ENCODE peak calls at places on chromosome 3, in nine cellular contexts. S is endothelial cell of umbilical vein, Z is sigmoid colon, B is heart left ventricle, P is prostate gland, H is right lobe of liver, Y is esophagus muscularis mucosa, D is ovary, K is A549. O is an unnamed sample.
A peak's percentile ranks its signal among the peaks of the same experiment; 100 is the strongest.

GRCh38 chr3:55486857-55487375 is at the start of gene WNT5A:
- DNase-seq in H (peak; percentile 58), S (peak; percentile 23), B (peak; percentile 23), K (no peak), P (no peak), Y (no peak), Z (peak; percentile 67), D (peak; percentile 60), O (no peak)

GRCh38 chr3:186213946-186214345 is 105.1 kb upstream of the ETV5 start:
- DNase-seq in P (no peak), H (no peak), S (no peak), Y (no peak), K (no peak), Z (no peak), B (no peak), D (no peak), O (no peak)

GRCh38 chr3:172154768-172155649 is 115.6 kb downstream of the FNDC3B start:
- DNase-seq in Z (no peak), S (no peak), P (no peak), Y (no peak), K (no peak), B (no peak), D (no peak), H (peak; percentile 13), O (no peak)

GRCh38 chr3:105473521-105474223 is 107.0 kb downstream of the ALCAM start:
- DNase-seq in Y (no peak), S (no peak), K (no peak), H (no peak), P (no peak), D (no peak), B (no peak), Z (no peak), O (no peak)

GRCh38 chr3:30611613-30612421 is 5.4 kb downstream of the TGFBR2 start:
- DNase-seq in S (no peak), B (no peak), Z (no peak), K (peak; percentile 57), P (no peak), Y (no peak), H (no peak), D (no peak), O (no peak)

GRCh38 chr3:160921020-160921635 is 165.1 kb downstream of the PPM1L start:
- DNase-seq in S (peak; percentile 55), D (no peak), H (no peak), P (no peak), Z (no peak), B (peak; percentile 27), K (peak; percentile 54), Y (no peak), O (peak; percentile 46)

GRCh38 chr3:128698211-128699011 is 27.6 kb upstream of the RAB7A start:
- DNase-seq in Y (no peak), P (peak; percentile 24), H (peak; percentile 58), Z (peak; percentile 74), S (peak; percentile 23), K (peak; percentile 47), B (peak; percentile 37), D (peak; percentile 36), O (peak; percentile 60)

GRCh38 chr3:194689493-194689901 is 3.8 kb downstream of the FAM43A start:
- DNase-seq in D (no peak), B (peak; percentile 45), P (no peak), S (peak; percentile 74), K (no peak), Y (no peak), H (no peak), Z (no peak), O (no peak)

DNA sequence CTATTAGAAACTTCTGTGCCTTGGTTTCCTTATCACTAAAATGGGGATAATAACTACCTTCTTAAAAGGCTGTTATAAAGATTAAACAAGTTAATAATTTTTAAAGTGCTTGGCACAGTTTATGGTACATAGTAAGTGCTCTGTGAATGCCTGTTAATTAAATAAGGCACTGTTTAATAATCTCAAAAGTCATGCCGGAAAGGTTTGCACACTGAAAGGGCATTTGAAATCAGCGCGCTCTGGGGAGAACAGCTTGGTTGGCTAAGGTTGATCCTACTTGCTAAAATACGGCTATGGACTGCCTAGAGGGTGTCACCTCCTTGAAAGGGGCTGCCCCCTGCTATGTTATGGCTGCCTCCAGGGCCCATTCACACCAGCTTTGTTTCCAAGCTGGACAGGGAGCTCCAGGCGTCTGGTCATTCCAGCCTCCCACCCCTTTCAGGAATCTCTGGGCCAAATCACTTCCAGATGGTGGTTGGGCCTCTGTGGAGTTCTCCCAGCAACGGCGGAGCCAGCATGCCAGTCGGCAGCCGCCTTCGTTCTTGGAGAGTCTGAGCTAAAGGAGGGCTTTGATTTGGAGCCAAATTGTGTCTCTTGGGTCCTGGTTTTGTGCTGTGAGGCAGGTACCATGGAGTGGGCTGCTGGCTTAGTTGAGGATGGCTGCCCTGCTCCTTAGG is 5.9 kb downstream of the FLNB start:
- DNase-seq in P (no peak), B (no peak), K (no peak), H (no peak), Z (peak; percentile 80), S (peak; percentile 58), Y (no peak), D (peak; percentile 67), O (no peak)
- H3K4me3 ChIP-seq in P (no peak overlapping the region), B (no peak overlapping the region), K (peak overlapping the region; percentile 99), H (no peak overlapping the region), Z (peak overlapping the region; percentile 1), S (peak overlapping the region; percentile 2), Y (peak overlapping the region; percentile 24), D (no peak overlapping the region), O (no peak overlapping the region)

GRCh38 chr3:177812492-177812891 is 615.2 kb upstream of the TBL1XR1 start:
- DNase-seq in H (no peak), Z (no peak), Y (no peak), D (no peak), K (no peak), P (no peak), S (no peak), B (no peak), O (no peak)
- H3K27ac ChIP-seq in H (no peak overlapping the region), Z (peak overlapping the region; percentile 1), Y (no peak overlapping the region), D (no peak overlapping the region), K (peak overlapping the region; percentile 46), P (peak overlapping the region; percentile 76), S (no peak overlapping the region), B (no peak overlapping the region), O (no peak overlapping the region)

DNA sequence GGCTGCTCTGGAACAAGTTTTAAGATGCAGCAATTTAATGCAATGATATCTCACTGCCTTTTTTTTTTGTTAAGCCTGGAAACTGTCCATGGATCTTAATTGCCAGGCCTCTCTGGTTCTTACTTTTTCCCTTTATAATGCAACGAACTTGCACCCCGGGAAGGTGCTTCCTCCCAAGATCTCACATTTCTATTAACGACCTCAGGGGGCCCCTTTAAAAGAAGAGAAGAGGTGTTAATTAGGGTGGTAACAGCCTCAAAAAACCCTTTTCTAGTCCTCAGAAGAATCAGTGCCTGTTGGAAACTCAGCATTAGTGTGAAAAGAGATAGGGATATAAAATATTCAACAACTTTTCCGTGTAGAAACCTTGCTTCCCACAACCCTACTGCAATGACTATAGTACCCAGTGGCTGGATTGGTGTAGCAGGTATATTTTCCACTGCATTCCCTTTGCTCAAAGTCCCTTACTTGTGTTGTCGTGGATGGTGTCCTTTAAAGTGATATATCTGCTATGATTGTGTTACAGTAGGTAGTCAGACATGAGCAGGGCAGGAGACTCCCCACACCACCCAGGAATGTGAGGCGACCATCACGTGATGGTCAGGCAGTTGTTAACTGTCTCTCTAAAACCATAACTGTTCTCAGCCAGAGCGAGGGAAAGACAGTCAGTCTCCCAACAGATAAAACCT is 121.8 kb downstream of the CTNNB1 start:
- DNase-seq in Z (no peak), B (no peak), D (no peak), S (no peak), P (no peak), H (no peak), Y (no peak), K (no peak), O (no peak)
- TF ChIP-seq POLR2A in Z (no peak), B (no peak), D (no peak), S (no peak), P (no peak), H (no peak), Y (no peak), K (no peak), O (no peak)

DNA sequence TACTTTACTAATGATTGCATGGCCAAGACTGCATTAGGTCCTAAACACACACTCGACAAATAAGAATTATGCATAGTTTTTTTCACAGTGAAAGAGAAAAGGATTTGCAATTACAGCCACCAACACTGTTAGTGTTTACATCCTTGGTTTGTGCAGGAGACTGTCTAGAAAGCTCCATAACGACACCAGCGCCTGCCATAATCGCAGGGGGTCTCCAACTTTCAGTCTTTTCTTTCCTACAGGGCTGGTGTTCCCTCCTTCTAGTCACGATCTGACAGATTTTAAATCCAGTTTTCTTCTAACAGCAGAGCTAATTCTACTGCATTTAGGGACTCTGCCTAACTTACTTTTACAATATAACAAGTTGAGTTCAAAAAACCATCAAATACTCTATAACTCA is 58.0 kb downstream of the CLASP2 start:
- DNase-seq in H (no peak), B (no peak), S (peak; percentile 4), D (no peak), Z (no peak), P (no peak), K (no peak), Y (no peak), O (no peak)
- H3K4me3 ChIP-seq in H (no peak overlapping the region), B (peak overlapping the region; percentile 64), S (peak overlapping the region; percentile 10), D (no peak overlapping the region), Z (peak overlapping the region; percentile 55), P (no peak overlapping the region), K (no peak overlapping the region), Y (peak overlapping the region; percentile 58), O (no peak overlapping the region)

DNA sequence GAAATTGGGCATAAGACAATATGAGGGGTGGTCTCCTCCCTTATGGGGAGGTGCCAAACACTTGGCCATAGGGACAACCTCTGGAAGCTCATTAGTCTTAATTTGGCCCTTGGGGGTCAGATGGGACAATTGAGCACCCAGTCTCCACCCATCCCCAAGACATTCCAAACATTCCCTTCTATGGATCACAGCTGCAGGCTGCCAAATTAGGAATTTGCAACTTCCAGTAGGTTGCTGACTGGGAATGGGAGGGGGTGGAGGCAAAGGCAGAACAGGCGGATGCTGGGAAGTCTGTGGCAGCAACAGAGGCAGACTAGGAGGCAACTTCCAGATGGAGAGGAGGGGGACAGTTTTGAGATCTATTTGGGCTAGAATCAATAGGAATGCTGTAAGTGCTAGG is 1.4 kb upstream of the PDHB start:
- DNase-seq in Y (no peak), Z (no peak), B (no peak), P (no peak), S (no peak), K (no peak), D (peak; percentile 28), H (no peak), O (no peak)
- H3K27ac ChIP-seq in Y (peak overlapping the region; percentile 93), Z (peak overlapping the region; percentile 94), B (peak overlapping the region; percentile 87), P (no peak overlapping the region), S (no peak overlapping the region), K (no peak overlapping the region), D (no peak overlapping the region), H (peak overlapping the region; percentile 86), O (no peak overlapping the region)

GRCh38 chr3:133620066-133620784 is 41.5 kb downstream of the TOPBP1 start:
- DNase-seq in Y (no peak), Z (no peak), B (no peak), P (no peak), H (no peak), S (no peak), D (no peak), K (no peak), O (no peak)
- TF ChIP-seq POLR2A in Y (no peak), Z (no peak), B (no peak), P (no peak), H (no peak), S (no peak), D (no peak), K (no peak), O (no peak)

O was measured in adrenal gland.